ENCODE peak calls at places on chromosomes 11 and 22, in five cellular contexts. D, A, P, N and O are unnamed samples.

GRCh38 chr11:5624489-5625278 is at the start of gene TRIM34:
- DNase-seq in D (peak), N (no peak), A (no peak), P (peak), O (peak)

GRCh38 chr11:70574725-70575347 is 176.5 kb downstream of the CTTN start:
- DNase-seq in D (no peak), A (peak), P (no peak), N (no peak), O (no peak)

GRCh38 chr11:24234822-24235508 is 261.9 kb upstream of the LUZP2 start:
- DNase-seq in A (no peak), D (no peak), N (no peak), P (no peak), O (peak)

GRCh38 chr11:120079750-120080610 is 57.9 kb downstream of the TRIM29 start:
- DNase-seq in D (peak), P (no peak), A (peak), N (no peak), O (peak)

GRCh38 chr11:71999360-71999759 is 651 bp downstream of the IL18BP start:
- DNase-seq in A (no peak), P (no peak), N (no peak), D (no peak), O (no peak)

GRCh38 chr11:3011891-3012885 is 20.1 kb upstream of the NAP1L4 start:
- DNase-seq in A (no peak), P (no peak), D (no peak), N (no peak), O (no peak)

GRCh38 chr11:66017354-66017753 is 5.5 kb downstream of the CST6 start:
- DNase-seq in P (no peak), N (no peak), A (no peak), D (peak), O (no peak)

GRCh38 chr11:18669211-18669593 is 29.4 kb upstream of the TMEM86A start:
- DNase-seq in A (no peak), D (no peak), P (no peak), N (peak), O (no peak)

GRCh38 chr11:16356751-16357365 is 512 bp upstream of the SOX6 start:
- DNase-seq in D (no peak), N (no peak), P (no peak), A (no peak), O (no peak)

GRCh38 chr11:86818466-86819282 is 18.3 kb downstream of the PRSS23 start:
- DNase-seq in N (peak), D (peak), A (peak), P (peak), O (peak)

GRCh38 chr11:122983438-122984185 is 2.0 kb upstream of the BSX start:
- DNase-seq in A (no peak), P (no peak), N (no peak), D (no peak), O (peak)

GRCh38 chr11:7665473-7666291 is 7.6 kb downstream of the CYB5R2 start:
- DNase-seq in A (peak), N (peak), P (peak), D (peak), O (peak)

GRCh38 chr11:65274734-65275682 is 13.2 kb downstream of the POLA2 start:
- DNase-seq in D (peak), N (peak), P (no peak), A (peak), O (peak)

GRCh38 chr11:3104051-3104714 is 47.0 kb upstream of the CARS1 start:
- DNase-seq in A (no peak), N (no peak), P (no peak), D (no peak), O (no peak)

GRCh38 chr11:103055174-103055890 is 36.6 kb downstream of the DCUN1D5 start:
- DNase-seq in A (peak), N (peak), P (no peak), D (peak), O (peak)

GRCh38 chr22:43152355-43153071 is 1.2 kb downstream of the TSPO start:
- DNase-seq in N (no peak), D (no peak), P (no peak), A (no peak), O (no peak)

GRCh38 chr11:44427432-44427831 is 117.5 kb upstream of the ALX4 start:
- DNase-seq in P (no peak), N (no peak), A (no peak), D (peak), O (peak)

GRCh38 chr11:61911701-61912529 is 5.5 kb downstream of the RAB3IL1 start:
- DNase-seq in N (no peak), P (no peak), D (no peak), A (no peak), O (no peak)

GRCh38 chr11:4181780-4182721 is 87.5 kb downstream of the RRM1 start:
- DNase-seq in N (peak), D (peak), P (no peak), A (peak), O (peak)
- TF ChIP-seq EZH2 in N (no peak), D (no peak), P (no peak), A (no peak), O (no peak)

DNA sequence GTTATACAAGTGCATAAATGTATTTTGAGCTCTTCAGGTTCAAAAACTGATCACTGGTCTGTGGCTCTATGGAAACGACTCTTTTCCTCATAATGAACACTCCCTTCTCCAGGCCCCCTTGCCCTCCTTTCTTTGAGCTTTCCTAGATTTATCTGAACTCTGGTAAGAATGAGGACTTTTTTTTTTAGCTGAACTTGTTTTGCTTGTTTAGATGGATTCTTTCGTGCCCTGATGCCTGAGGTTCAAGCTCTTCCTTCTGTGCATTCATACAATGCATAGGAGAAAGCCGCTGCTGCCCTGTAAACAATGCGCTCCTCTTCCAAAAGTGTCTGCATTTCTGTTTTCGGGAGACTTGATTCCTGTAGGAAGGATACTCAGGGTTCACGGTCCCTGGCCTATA is 205.1 kb downstream of the TENM4 start:
- DNase-seq in N (no peak), P (no peak), D (no peak), A (no peak), O (no peak)
- TF ChIP-seq POLR2AphosphoS5 in N (no peak), P (no peak), D (no peak), A (no peak), O (no peak)

DNA sequence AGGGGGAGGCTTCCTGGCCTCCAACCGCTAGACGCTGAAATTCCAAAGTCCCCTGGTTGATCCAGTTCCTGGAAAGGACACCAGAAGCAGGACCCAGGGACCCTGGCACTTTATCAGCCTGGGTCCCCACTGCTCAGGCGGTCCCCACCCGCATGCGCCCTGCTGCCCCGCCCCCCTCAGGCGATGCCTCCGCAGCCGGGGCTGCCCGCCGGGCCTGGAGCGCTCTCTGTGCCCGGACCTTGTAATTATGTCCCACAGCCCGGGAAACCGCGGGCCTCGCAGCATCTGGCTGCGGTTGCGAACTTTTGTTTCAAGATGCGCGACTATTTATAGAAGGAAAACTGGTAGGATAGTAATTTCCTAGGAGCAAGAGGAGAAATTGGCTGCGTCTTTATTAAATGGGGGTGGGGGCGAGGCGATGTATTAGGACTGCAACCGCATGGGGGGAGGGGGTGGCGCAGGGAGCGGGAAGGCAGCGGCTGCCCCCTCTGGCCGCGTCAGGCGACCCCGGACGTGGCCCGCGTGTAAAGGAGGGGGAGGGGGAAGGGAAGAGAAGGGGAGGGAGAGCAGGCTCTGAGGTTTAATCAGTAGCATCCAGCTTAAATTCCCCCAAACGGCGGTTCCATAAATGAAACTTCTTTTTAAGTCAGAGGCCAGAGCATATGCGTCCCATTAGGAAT is 6.1 kb downstream of the WNT7B start:
- DNase-seq in A (no peak), P (no peak), N (no peak), D (no peak), O (peak)
- H3K4me2 ChIP-seq in A (no peak), P (no peak), N (no peak), D (no peak), O (peak)

GRCh38 chr11:45839204-45839603 is 8.1 kb upstream of the CRY2 start:
- DNase-seq in N (no peak), D (no peak), P (no peak), A (no peak), O (no peak)

GRCh38 chr11:45846174-45846675 is 1.1 kb upstream of the CRY2 start:
- DNase-seq in A (no peak), N (no peak), P (no peak), D (no peak), O (no peak)

GRCh38 chr11:45844822-45845573 is 2.3 kb upstream of the CRY2 start:
- DNase-seq in A (no peak), D (no peak), P (no peak), N (no peak), O (no peak)

GRCh38 chr11:45846974-45847907 is at the start of gene CRY2:
- DNase-seq in N (peak), P (peak), D (peak), A (peak), O (peak)

GRCh38 chr11:45843158-45843924 is 3.9 kb upstream of the CRY2 start:
- DNase-seq in D (peak), A (peak), P (peak), N (peak), O (peak)
- TF ChIP-seq EZH2 in D (no peak), A (no peak), P (no peak), N (no peak), O (no peak)

GRCh38 chr11:19808076-19808911 is 95.7 kb downstream of the NAV2 start:
- DNase-seq in A (no peak), N (no peak), P (no peak), D (no peak), O (no peak)
- TF ChIP-seq POLR2AphosphoS5 in A (no peak), N (no peak), P (no peak), D (no peak), O (no peak)

GRCh38 chr22:25558341-25558740 is 6.1 kb upstream of the GRK3 start:
- DNase-seq in D (no peak), A (no peak), P (no peak), N (no peak), O (no peak)
- H3K4me2 ChIP-seq in D (no peak), A (no peak), P (no peak), N (no peak), O (no peak)

GRCh38 chr11:68844376-68844775 is 2.7 kb upstream of the CPT1A start:
- DNase-seq in D (no peak), A (no peak), N (no peak), P (no peak), O (no peak)

GRCh38 chr11:68842427-68843051 is 823 bp upstream of the CPT1A start:
- DNase-seq in A (no peak), P (no peak), N (no peak), D (no peak), O (no peak)

GRCh38 chr11:68844801-68845200 is 3.1 kb upstream of the CPT1A start:
- DNase-seq in D (no peak), N (no peak), P (no peak), A (no peak), O (no peak)

GRCh38 chr11:68843052-68843561 is 1.4 kb upstream of the CPT1A start:
- DNase-seq in P (no peak), A (no peak), D (no peak), N (no peak), O (peak)

DNA sequence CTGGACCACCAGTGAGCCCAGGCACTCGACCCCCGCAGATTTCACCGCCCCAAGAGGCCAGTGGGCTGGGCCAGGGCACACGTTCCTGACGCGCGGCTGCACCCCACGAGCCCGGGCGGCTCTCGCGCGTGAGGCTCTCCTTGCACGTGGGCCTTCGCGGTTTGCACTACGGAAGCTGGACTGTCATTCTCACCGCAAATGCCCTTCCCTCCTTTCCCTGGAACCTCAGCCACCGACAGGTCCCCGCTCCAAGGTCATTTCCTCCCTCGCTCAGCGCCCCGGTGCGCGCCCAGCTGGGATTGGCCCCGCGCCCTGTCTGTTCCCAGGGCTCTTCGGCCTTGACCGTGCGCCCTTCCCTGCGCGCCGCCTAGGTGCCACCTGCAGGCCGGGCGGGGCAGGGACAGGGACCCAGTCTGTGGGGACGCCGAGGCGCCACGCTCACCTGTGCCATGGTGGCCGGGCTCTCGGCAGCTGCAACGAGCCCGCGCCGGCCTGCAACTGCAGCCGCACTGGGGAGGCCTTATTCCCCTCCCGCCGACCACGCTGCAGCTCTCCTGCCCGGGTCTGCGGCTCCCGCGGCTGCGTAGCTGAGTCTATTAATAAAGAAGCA is 2.1 kb upstream of the CPT1A start:
- DNase-seq in D (no peak), A (peak), N (peak), P (no peak), O (peak)
- TF ChIP-seq EZH2 in D (no peak), A (no peak), N (no peak), P (no peak), O (no peak)

GRCh38 chr11:11143849-11144248 is 209.2 kb downstream of the CSNK2A3 start:
- DNase-seq in N (no peak), P (no peak), A (no peak), D (no peak), O (no peak)

GRCh38 chr11:11149671-11150459 is 203.2 kb downstream of the CSNK2A3 start:
- DNase-seq in P (no peak), A (no peak), D (no peak), N (no peak), O (no peak)

GRCh38 chr11:11148598-11148997 is 204.5 kb downstream of the CSNK2A3 start:
- DNase-seq in N (no peak), D (no peak), P (no peak), A (no peak), O (no peak)

GRCh38 chr11:11146830-11147229 is 206.2 kb downstream of the CSNK2A3 start:
- DNase-seq in A (no peak), N (no peak), D (no peak), P (no peak), O (no peak)

GRCh38 chr11:11148104-11148509 is 204.9 kb downstream of the CSNK2A3 start:
- DNase-seq in D (peak), A (no peak), P (no peak), N (no peak), O (peak)
- TF ChIP-seq POLR2AphosphoS5 in D (no peak), A (no peak), P (no peak), N (no peak), O (no peak)